ENCODE peak calls at places on chromosomes 12 and 14, in nine cellular contexts. One of them, this sample, is unnamed.

GRCh38 chr14:93759781-93760307 is 28.4 kb downstream of the PRIMA1 start:
- DNase-seq in DND-41: no peak
- DNase-seq in A549: no peak
- DNase-seq in WTC11: no peak
- DNase-seq in mesothelial cell of epicardium: no peak
- DNase-seq in nephron progenitor cell: peak
- DNase-seq in stomach: no peak
- DNase-seq in Calu3: no peak
- DNase-seq in AG09319: no peak
- DNase-seq in this sample: no peak

GRCh38 chr14:51093371-51094281 is 1.3 kb downstream of the TRIM9 start:
- DNase-seq in DND-41: peak
- DNase-seq in A549: peak
- DNase-seq in WTC11: peak
- DNase-seq in mesothelial cell of epicardium: peak
- DNase-seq in nephron progenitor cell: peak
- DNase-seq in stomach: no peak
- DNase-seq in Calu3: no peak
- DNase-seq in AG09319: no peak
- DNase-seq in this sample: no peak

GRCh38 chr12:64039285-64039871 is 182.7 kb downstream of the KICS2 start:
- DNase-seq in DND-41: no peak
- DNase-seq in A549: no peak
- DNase-seq in WTC11: no peak
- DNase-seq in mesothelial cell of epicardium: no peak
- DNase-seq in nephron progenitor cell: no peak
- DNase-seq in stomach: peak
- DNase-seq in Calu3: peak
- DNase-seq in AG09319: peak
- DNase-seq in this sample: peak

GRCh38 chr12:62210422-62210821 is 49.8 kb upstream of the USP15 start:
- DNase-seq in DND-41: peak
- DNase-seq in A549: peak
- DNase-seq in WTC11: peak
- DNase-seq in mesothelial cell of epicardium: no peak
- DNase-seq in nephron progenitor cell: peak
- DNase-seq in stomach: peak
- DNase-seq in Calu3: peak
- DNase-seq in AG09319: peak
- DNase-seq in this sample: no peak

GRCh38 chr14:104479901-104480300 is 99.7 kb upstream of the C14orf180 start:
- DNase-seq in DND-41: no peak
- DNase-seq in A549: no peak
- DNase-seq in WTC11: no peak
- DNase-seq in mesothelial cell of epicardium: no peak
- DNase-seq in nephron progenitor cell: no peak
- DNase-seq in stomach: no peak
- DNase-seq in Calu3: no peak
- DNase-seq in AG09319: no peak
- DNase-seq in this sample: peak

GRCh38 chr12:58416211-58416610 is 474.8 kb downstream of the ATP23 start:
- DNase-seq in DND-41: no peak
- DNase-seq in A549: no peak
- DNase-seq in WTC11: no peak
- DNase-seq in mesothelial cell of epicardium: no peak
- DNase-seq in nephron progenitor cell: no peak
- DNase-seq in stomach: no peak
- DNase-seq in Calu3: no peak
- DNase-seq in AG09319: no peak
- DNase-seq in this sample: no peak

GRCh38 chr12:10735428-10735827 is 12.3 kb upstream of the YBX3 start:
- DNase-seq in DND-41: no peak
- DNase-seq in A549: no peak
- DNase-seq in WTC11: no peak
- DNase-seq in mesothelial cell of epicardium: no peak
- DNase-seq in nephron progenitor cell: no peak
- DNase-seq in stomach: no peak
- DNase-seq in Calu3: no peak
- DNase-seq in AG09319: no peak
- DNase-seq in this sample: no peak

GRCh38 chr14:22339277-22339676 is 249.7 kb downstream of the DAD1 start:
- DNase-seq in DND-41: no peak
- DNase-seq in A549: no peak
- DNase-seq in WTC11: no peak
- DNase-seq in mesothelial cell of epicardium: no peak
- DNase-seq in nephron progenitor cell: no peak
- DNase-seq in stomach: peak
- DNase-seq in Calu3: no peak
- DNase-seq in AG09319: no peak
- DNase-seq in this sample: no peak

GRCh38 chr12:108839011-108839889 is 18.1 kb downstream of the SSH1 start:
- DNase-seq in DND-41: no peak
- DNase-seq in A549: no peak
- DNase-seq in WTC11: no peak
- DNase-seq in mesothelial cell of epicardium: no peak
- DNase-seq in nephron progenitor cell: no peak
- DNase-seq in stomach: no peak
- DNase-seq in Calu3: no peak
- DNase-seq in AG09319: peak
- DNase-seq in this sample: peak

GRCh38 chr12:1907652-1908611 is 10.5 kb downstream of the CACNA2D4 start:
- DNase-seq in DND-41: no peak
- DNase-seq in A549: no peak
- DNase-seq in WTC11: peak
- DNase-seq in mesothelial cell of epicardium: no peak
- DNase-seq in nephron progenitor cell: no peak
- DNase-seq in stomach: peak
- DNase-seq in Calu3: peak
- DNase-seq in AG09319: no peak
- DNase-seq in this sample: peak

GRCh38 chr12:1810201-1810930 is 10.0 kb upstream of the LRTM2 start:
- DNase-seq in DND-41: no peak
- DNase-seq in A549: no peak
- DNase-seq in WTC11: no peak
- DNase-seq in mesothelial cell of epicardium: no peak
- DNase-seq in nephron progenitor cell: no peak
- DNase-seq in stomach: no peak
- DNase-seq in Calu3: no peak
- DNase-seq in AG09319: no peak
- DNase-seq in this sample: no peak

GRCh38 chr12:122022393-122023338 is 982 bp downstream of the BCL7A start:
- DNase-seq in DND-41: peak
- DNase-seq in A549: peak
- DNase-seq in WTC11: peak
- DNase-seq in mesothelial cell of epicardium: peak
- DNase-seq in nephron progenitor cell: peak
- DNase-seq in stomach: peak
- DNase-seq in Calu3: peak
- DNase-seq in AG09319: no peak
- DNase-seq in this sample: no peak

DNA sequence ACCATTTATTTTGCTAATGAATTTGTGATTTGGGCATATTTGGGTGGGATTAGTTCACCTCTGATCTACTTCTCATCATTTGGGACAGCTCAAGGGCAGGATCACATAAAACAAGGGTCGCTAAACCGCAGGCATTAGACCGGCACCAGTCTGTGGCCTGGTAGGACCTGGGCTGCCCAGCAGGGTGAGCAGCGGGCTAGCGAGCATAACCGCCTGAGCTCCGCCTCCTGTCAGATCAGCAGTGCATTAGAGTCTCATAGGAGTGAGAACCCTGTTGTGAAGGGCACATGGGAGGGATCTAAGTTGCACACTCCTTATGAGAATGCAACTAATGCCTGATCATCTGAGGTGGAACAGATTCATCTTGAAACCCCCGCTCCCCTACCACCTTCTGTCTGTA is 785.3 kb downstream of the TRHDE start:
- DNase-seq in DND-41: no peak
- DNase-seq in A549: no peak
- DNase-seq in WTC11: peak
- DNase-seq in mesothelial cell of epicardium: no peak
- DNase-seq in nephron progenitor cell: no peak
- DNase-seq in stomach: no peak
- DNase-seq in Calu3: no peak
- DNase-seq in AG09319: no peak
- DNase-seq in this sample: no peak
- TF ChIP-seq CTCF in DND-41: no peak
- TF ChIP-seq CTCF in A549: no peak
- TF ChIP-seq CTCF in WTC11: no peak
- TF ChIP-seq CTCF in mesothelial cell of epicardium: no peak
- TF ChIP-seq CTCF in nephron progenitor cell: no peak
- TF ChIP-seq CTCF in stomach: no peak
- TF ChIP-seq CTCF in Calu3: no peak
- TF ChIP-seq CTCF in AG09319: no peak
- TF ChIP-seq CTCF in this sample: no peak

DNA sequence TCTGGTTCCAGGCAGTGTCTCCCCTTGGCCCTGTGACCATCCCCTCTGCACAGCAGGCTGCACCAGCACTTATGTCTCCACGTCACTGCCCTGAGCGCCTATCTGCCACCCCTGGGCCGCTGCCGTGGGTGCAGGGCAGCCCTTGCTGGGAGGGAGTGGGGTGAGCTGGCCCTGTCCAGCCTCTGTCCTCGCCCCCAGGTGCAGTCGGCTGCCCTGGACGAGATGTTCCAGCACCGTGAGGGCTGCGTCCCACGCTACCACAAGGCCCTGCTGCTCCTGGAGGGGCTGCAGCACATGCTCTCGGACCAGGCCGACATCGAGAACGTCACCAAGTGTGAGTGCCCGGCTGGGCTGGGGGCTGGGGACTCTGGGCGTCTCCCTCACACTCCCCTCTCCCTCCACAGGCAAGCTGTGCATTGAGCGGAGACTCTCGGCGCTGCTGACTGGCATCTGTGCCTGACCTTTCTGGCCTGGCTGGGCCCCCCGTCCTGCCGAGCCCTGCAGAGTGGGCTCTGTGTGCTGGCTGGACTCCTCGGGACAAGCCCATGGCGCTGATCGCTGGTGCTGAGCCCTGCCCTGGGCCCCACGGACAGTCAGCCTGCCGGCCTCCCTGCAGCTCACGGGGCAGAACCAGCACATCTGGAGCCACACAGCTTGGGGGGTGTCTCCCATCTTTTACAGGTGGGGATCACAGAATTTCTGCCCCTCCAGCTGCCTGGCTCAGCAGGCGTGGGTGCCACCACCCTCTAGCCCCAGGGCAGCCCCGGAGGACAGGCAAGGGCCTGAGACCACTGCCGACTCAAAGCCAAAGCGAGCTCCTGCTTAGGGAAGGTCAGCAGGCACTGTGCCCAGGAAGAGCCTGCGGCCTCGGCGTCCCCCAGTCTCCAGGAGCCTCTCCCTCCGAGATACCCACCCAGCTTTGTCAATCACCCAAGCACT is 7.9 kb upstream of the PUS1 start:
- DNase-seq in DND-41: no peak
- DNase-seq in A549: no peak
- DNase-seq in WTC11: no peak
- DNase-seq in mesothelial cell of epicardium: no peak
- DNase-seq in nephron progenitor cell: no peak
- DNase-seq in stomach: no peak
- DNase-seq in Calu3: no peak
- DNase-seq in AG09319: no peak
- DNase-seq in this sample: no peak
- TF ChIP-seq CTCF in DND-41: no peak
- TF ChIP-seq CTCF in A549: no peak
- TF ChIP-seq CTCF in WTC11: no peak
- TF ChIP-seq CTCF in mesothelial cell of epicardium: no peak
- TF ChIP-seq CTCF in nephron progenitor cell: no peak
- TF ChIP-seq CTCF in stomach: no peak
- TF ChIP-seq CTCF in Calu3: no peak
- TF ChIP-seq CTCF in AG09319: no peak
- TF ChIP-seq CTCF in this sample: no peak

GRCh38 chr12:103887738-103888137 is 42.5 kb upstream of the HSP90B1 start:
- DNase-seq in DND-41: no peak
- DNase-seq in A549: no peak
- DNase-seq in WTC11: no peak
- DNase-seq in mesothelial cell of epicardium: no peak
- DNase-seq in nephron progenitor cell: no peak
- DNase-seq in stomach: no peak
- DNase-seq in Calu3: no peak
- DNase-seq in AG09319: no peak
- DNase-seq in this sample: no peak

GRCh38 chr12:103886398-103886797 is 43.8 kb upstream of the HSP90B1 start:
- DNase-seq in DND-41: no peak
- DNase-seq in A549: no peak
- DNase-seq in WTC11: no peak
- DNase-seq in mesothelial cell of epicardium: no peak
- DNase-seq in nephron progenitor cell: no peak
- DNase-seq in stomach: no peak
- DNase-seq in Calu3: no peak
- DNase-seq in AG09319: no peak
- DNase-seq in this sample: no peak

GRCh38 chr12:103881261-103881660 is 40.2 kb upstream of the NT5DC3 start:
- DNase-seq in DND-41: no peak
- DNase-seq in A549: no peak
- DNase-seq in WTC11: no peak
- DNase-seq in mesothelial cell of epicardium: no peak
- DNase-seq in nephron progenitor cell: no peak
- DNase-seq in stomach: no peak
- DNase-seq in Calu3: no peak
- DNase-seq in AG09319: no peak
- DNase-seq in this sample: no peak

GRCh38 chr12:103882861-103883596 is 42.0 kb upstream of the NT5DC3 start:
- DNase-seq in DND-41: no peak
- DNase-seq in A549: no peak
- DNase-seq in WTC11: no peak
- DNase-seq in mesothelial cell of epicardium: no peak
- DNase-seq in nephron progenitor cell: no peak
- DNase-seq in stomach: no peak
- DNase-seq in Calu3: no peak
- DNase-seq in AG09319: no peak
- DNase-seq in this sample: no peak

DNA sequence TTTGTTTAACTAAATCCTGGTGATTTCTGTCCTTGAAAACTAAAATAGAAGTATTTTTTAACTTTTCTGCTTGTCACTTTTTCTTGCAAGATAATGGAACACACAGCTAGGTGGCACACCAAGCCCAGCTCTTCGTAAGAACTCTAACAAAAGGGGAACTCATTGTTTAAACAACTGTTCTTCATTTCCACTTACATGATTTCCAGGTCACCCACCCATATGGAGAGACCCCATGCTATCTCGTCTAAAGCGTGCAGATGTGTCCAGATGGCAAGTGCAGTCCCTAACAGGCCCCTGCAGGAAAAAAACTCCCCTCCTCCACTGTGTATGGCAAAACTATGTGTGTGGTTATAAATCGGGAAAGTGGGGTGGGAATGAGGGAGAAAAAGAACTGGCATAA is 43.3 kb upstream of the NT5DC3 start:
- DNase-seq in DND-41: no peak
- DNase-seq in A549: no peak
- DNase-seq in WTC11: no peak
- DNase-seq in mesothelial cell of epicardium: no peak
- DNase-seq in nephron progenitor cell: no peak
- DNase-seq in stomach: no peak
- DNase-seq in Calu3: peak
- DNase-seq in AG09319: peak
- DNase-seq in this sample: no peak
- TF ChIP-seq CTCF in DND-41: peak
- TF ChIP-seq CTCF in A549: peak
- TF ChIP-seq CTCF in WTC11: no peak
- TF ChIP-seq CTCF in mesothelial cell of epicardium: no peak
- TF ChIP-seq CTCF in nephron progenitor cell: no peak
- TF ChIP-seq CTCF in stomach: no peak
- TF ChIP-seq CTCF in Calu3: no peak
- TF ChIP-seq CTCF in AG09319: peak
- TF ChIP-seq CTCF in this sample: peak

GRCh38 chr12:104288635-104289258 is 14.8 kb upstream of the EID3 start:
- DNase-seq in DND-41: peak
- DNase-seq in A549: peak
- DNase-seq in WTC11: peak
- DNase-seq in mesothelial cell of epicardium: peak
- DNase-seq in nephron progenitor cell: peak
- DNase-seq in stomach: peak
- DNase-seq in Calu3: peak
- DNase-seq in AG09319: peak
- DNase-seq in this sample: peak
- TF ChIP-seq CTCF in DND-41: peak
- TF ChIP-seq CTCF in A549: no peak
- TF ChIP-seq CTCF in WTC11: no peak
- TF ChIP-seq CTCF in mesothelial cell of epicardium: no peak
- TF ChIP-seq CTCF in nephron progenitor cell: no peak
- TF ChIP-seq CTCF in stomach: peak
- TF ChIP-seq CTCF in Calu3: no peak
- TF ChIP-seq CTCF in AG09319: no peak
- TF ChIP-seq CTCF in this sample: no peak